ENCODE peak calls at places on chromosomes 7 and 10, in five cellular contexts. P is adipocyte, I is upper lobe of right lung, C is stomach, D is neural progenitor cell. R is an unnamed sample. For H3K4me1 and H3K9me3, the result is how much of the 10 kb centered on the place peaks cover.

GRCh38 chr10:71482620-71483019 is 85.9 kb downstream of the CDH23 start:
- DNase-seq in P (no peak), I (no peak), C (no peak), D (no peak), R (no peak)

GRCh38 chr7:92765725-92766124 is 70.6 kb downstream of the CDK6 start:
- DNase-seq in P (peak), I (no peak), C (no peak), D (no peak), R (no peak)

GRCh38 chr10:97319671-97320479 is 804 bp downstream of the FRAT1 start:
- DNase-seq in P (peak), I (peak), C (peak), D (peak), R (peak)

GRCh38 chr10:113555751-113556150 is 2.9 kb downstream of the HABP2 start:
- DNase-seq in P (no peak), I (no peak), C (no peak), D (peak), R (no peak)

GRCh38 chr10:6431861-6432260 is 148.2 kb downstream of the PRKCQ start:
- DNase-seq in P (no peak), I (no peak), C (no peak), D (no peak), R (no peak)

GRCh38 chr10:113718974-113719822 is 32.3 kb upstream of the PLEKHS1 start:
- DNase-seq in P (no peak), I (no peak), C (no peak), D (no peak), R (no peak)

GRCh38 chr10:44627591-44628354 is 242.9 kb upstream of the CXCL12 start:
- DNase-seq in P (peak), I (no peak), C (no peak), D (no peak), R (no peak)

GRCh38 chr10:71075066-71075758 is 137.2 kb upstream of the UNC5B start:
- DNase-seq in P (no peak), I (peak), C (no peak), D (no peak), R (no peak)

GRCh38 chr7:90788057-90788456 is 191.9 kb downstream of the CDK14 start:
- DNase-seq in P (peak), I (no peak), C (no peak), D (peak), R (no peak)

GRCh38 chr7:93836111-93836510 is 54.4 kb downstream of the TFPI2 start:
- DNase-seq in P (peak), I (no peak), C (no peak), D (no peak), R (peak)

GRCh38 chr7:128665057-128665456 is 7.0 kb upstream of the GARIN1A start:
- DNase-seq in P (peak), I (no peak), C (no peak), D (no peak), R (no peak)

GRCh38 chr7:100949227-100949930 is at the start of gene MUC3A:
- DNase-seq in P (no peak), I (no peak), C (peak), D (no peak), R (no peak)

GRCh38 chr10:98045785-98046389 is 15.5 kb upstream of the CRTAC1 start:
- DNase-seq in P (peak), I (peak), C (peak), D (peak), R (peak)

GRCh38 chr10:132124201-132124920 is 58.6 kb downstream of the JAKMIP3 start:
- DNase-seq in P (no peak), I (no peak), C (no peak), D (no peak), R (no peak)

GRCh38 chr7:129969881-129970446 is 17.2 kb upstream of the UBE2H start:
- DNase-seq in P (peak), I (no peak), C (no peak), D (no peak), R (peak)

GRCh38 chr7:2613926-2614613 is 17.7 kb upstream of the TTYH3 start:
- DNase-seq in P (peak), I (peak), C (no peak), D (no peak), R (no peak)

GRCh38 chr10:14573666-14574261 is 200.9 kb downstream of the FAM107B start:
- DNase-seq in P (peak), I (no peak), C (no peak), D (no peak), R (no peak)

GRCh38 chr7:46542076-46542475 is 621.0 kb upstream of the IGFBP3 start:
- DNase-seq in P (no peak), I (no peak), C (no peak), D (no peak), R (no peak)

GRCh38 chr10:92849234-92849525 is 860 bp downstream of the EXOC6 start:
- DNase-seq in P (no peak), I (no peak), C (no peak), D (no peak), R (peak)

GRCh38 chr7:93226310-93226709 is at the start of gene HEPACAM2:
- DNase-seq in P (no peak), I (no peak), C (no peak), D (no peak), R (no peak)

GRCh38 chr10:97463363-97464132 is 17.6 kb downstream of the ZDHHC16 start:
- DNase-seq in P (peak), I (no peak), C (peak), D (peak), R (peak)

GRCh38 chr7:113209449-113210203 is 91.3 kb upstream of the SMIM30 start:
- DNase-seq in P (peak), I (no peak), C (no peak), D (no peak), R (no peak)

GRCh38 chr7:151351027-151351426 is 9.4 kb downstream of the NUB1 start:
- DNase-seq in P (no peak), I (no peak), C (no peak), D (peak), R (peak)

GRCh38 chr10:76869931-76870330 is 767.7 kb downstream of the KCNMA1 start:
- DNase-seq in P (no peak), I (no peak), C (no peak), D (no peak), R (no peak)

GRCh38 chr10:79380125-79380917 is 33.1 kb downstream of the PPIF start:
- DNase-seq in P (peak), I (no peak), C (peak), D (no peak), R (no peak)

GRCh38 chr10:86899670-86900276 is 57.6 kb downstream of the MMRN2 start:
- DNase-seq in P (peak), I (no peak), C (peak), D (peak), R (peak)

GRCh38 chr10:123154943-123155505 is 822 bp downstream of the BUB3 start:
- DNase-seq in P (peak), I (peak), C (no peak), D (no peak), R (peak)

GRCh38 chr10:120011359-120012132 is 119.0 kb downstream of the SEC23IP start:
- DNase-seq in P (no peak), I (no peak), C (no peak), D (peak), R (no peak)

GRCh38 chr7:142855401-142855743 is 496 bp downstream of the EPHB6 start:
- DNase-seq in P (peak), I (no peak), C (no peak), D (peak), R (no peak)

GRCh38 chr7:74033372-74034311 is 5.7 kb downstream of the ELN start:
- DNase-seq in P (peak), I (peak), C (peak), D (peak), R (no peak)

GRCh38 chr10:103709341-103709920 is 145.9 kb downstream of the SH3PXD2A start:
- DNase-seq in P (peak), I (no peak), C (no peak), D (no peak), R (no peak)

GRCh38 chr7:50807026-50807730 is 24.5 kb upstream of the GRB10 start:
- DNase-seq in P (no peak), I (no peak), C (no peak), D (no peak), R (no peak)

GRCh38 chr7:156777364-156778069 is 115.5 kb downstream of the LMBR1 start:
- DNase-seq in P (no peak), I (no peak), C (no peak), D (no peak), R (no peak)

GRCh38 chr7:26291699-26292538 is at the start of gene SNX10:
- DNase-seq in P (peak), I (peak), C (peak), D (peak), R (peak)

GRCh38 chr7:26291251-26291650 is 411 bp upstream of the SNX10 start:
- DNase-seq in P (no peak), I (no peak), C (no peak), D (no peak), R (no peak)

GRCh38 chr7:26293569-26294308 is 2.1 kb downstream of the SNX10 start:
- DNase-seq in P (no peak), I (no peak), C (no peak), D (no peak), R (no peak)

GRCh38 chr7:26295015-26295414 is 3.4 kb downstream of the SNX10 start:
- DNase-seq in P (no peak), I (no peak), C (no peak), D (no peak), R (no peak)

DNA sequence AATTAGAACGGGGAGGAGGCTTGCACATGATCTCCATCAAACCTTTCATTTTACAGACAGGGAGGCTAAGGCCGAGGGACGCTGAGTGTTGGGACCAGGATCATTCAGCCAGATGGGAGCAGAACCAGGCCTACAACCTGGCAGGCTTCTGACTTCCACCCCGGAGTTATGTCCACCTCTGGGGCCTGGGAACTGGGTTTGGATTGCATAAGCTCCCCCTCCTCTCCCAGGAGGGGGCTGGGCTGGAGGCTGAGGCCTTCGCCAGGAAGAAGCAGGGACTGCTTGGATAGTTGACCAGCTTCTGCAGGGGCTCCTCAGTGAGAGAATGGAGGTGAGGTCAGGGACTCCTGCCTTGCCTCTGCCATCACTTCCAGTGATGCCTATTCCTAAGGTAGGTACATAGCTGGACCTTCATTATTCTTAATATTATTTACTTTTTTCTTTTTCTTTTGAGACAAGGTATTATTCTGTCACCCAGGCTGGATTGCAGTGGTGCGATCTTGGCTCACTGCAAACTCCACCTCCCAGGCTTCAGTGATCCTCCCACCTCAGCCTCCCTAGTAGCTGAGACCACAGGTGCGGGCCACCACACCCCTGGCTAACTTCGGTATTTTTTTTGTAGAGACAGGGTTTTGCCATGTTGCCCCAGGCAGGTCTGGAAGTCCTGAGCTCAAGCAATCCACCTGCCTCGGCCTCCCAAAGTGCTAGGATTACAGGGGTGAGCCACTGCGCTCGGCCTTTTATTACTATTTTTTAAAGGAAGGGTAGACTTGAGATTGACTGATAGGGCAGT is 1.3 kb downstream of the SNX10 start:
- DNase-seq in P (no peak), I (no peak), C (no peak), D (peak), R (no peak)
- H3K4me3 ChIP-seq in P (peak), I (peak), C (peak), D (peak), R (peak)

GRCh38 chr10:69250041-69250440 is 28.3 kb upstream of the HK1 start:
- DNase-seq in P (no peak), I (no peak), C (no peak), D (no peak), R (no peak)
- H3K4me1 ChIP-seq in P (under half), I (under half), C (under half), D (under half), R (under half)

DNA sequence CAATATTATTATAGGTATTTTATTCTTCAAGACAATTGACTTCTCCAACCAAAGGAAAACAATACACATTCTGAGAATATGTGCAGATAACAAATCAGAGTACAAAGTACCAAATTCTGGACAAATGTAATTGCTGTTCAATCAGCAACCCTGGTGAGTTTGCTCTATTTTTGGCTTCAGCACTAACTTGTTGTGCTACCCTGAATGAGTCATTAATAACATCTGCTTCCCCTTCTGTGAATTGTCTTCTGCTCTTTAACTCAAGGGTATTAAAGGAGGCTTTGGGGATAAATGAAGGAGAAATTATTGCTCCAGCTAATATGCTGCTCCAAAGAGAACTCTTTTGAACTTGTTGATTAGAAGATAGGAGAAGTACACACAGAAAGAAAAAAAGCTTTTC is 459.3 kb downstream of the HTR7 start:
- DNase-seq in P (peak), I (no peak), C (no peak), D (no peak), R (no peak)
- H3K9me3 ChIP-seq in P (under half), I (under half), C (under half), D (under half), R (under half)

GRCh38 chr10:109701583-109702215 is 221.6 kb downstream of the XPNPEP1 start:
- DNase-seq in P (no peak), I (no peak), C (no peak), D (no peak), R (no peak)
- H3K4me3 ChIP-seq in P (no peak), I (no peak), C (no peak), D (no peak), R (no peak)

GRCh38 chr10:30537586-30537985 is 92.0 kb downstream of the LYZL2 start:
- DNase-seq in P (no peak), I (no peak), C (no peak), D (no peak), R (no peak)

GRCh38 chr10:30536578-30536977 is 93.0 kb downstream of the LYZL2 start:
- DNase-seq in P (no peak), I (no peak), C (no peak), D (no peak), R (no peak)

GRCh38 chr10:30540286-30540685 is 89.3 kb downstream of the LYZL2 start:
- DNase-seq in P (no peak), I (no peak), C (no peak), D (no peak), R (no peak)

GRCh38 chr10:30535677-30536076 is 93.9 kb downstream of the LYZL2 start:
- DNase-seq in P (no peak), I (no peak), C (no peak), D (no peak), R (no peak)

GRCh38 chr10:30538086-30538485 is 91.5 kb downstream of the LYZL2 start:
- DNase-seq in P (no peak), I (no peak), C (no peak), D (no peak), R (no peak)
- H3K4me1 ChIP-seq in P (under half), I (under half), C (under half), D (under half), R (under half)

DNA sequence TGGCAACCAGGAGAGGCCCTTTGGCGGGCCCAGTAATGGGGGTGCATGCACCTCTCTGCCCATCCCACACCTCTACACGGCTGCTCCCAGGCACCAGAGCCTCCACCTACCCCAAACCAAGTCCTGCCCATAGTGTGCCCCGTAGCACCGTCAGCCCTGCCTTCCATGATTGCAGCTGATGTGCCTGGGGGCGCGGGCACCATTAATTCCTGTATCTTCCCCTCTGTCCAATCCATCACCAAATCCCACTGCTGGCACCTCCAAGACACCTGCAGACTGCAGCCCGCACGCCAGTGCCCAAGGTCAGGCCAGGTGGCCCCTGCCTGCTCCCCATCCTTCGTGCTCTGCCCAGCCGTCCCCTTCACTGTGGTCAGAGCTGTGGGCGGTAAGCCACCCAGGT is 533.0 kb downstream of the PTPRN2 start:
- DNase-seq in P (no peak), I (peak), C (no peak), D (no peak), R (no peak)
- H3K9me3 ChIP-seq in P (under half), I (under half), C (under half), D (under half), R (under half)